ENCODE peak calls at places on chromosomes 12 and 14, in nine cellular contexts. One of them, this sample, is unnamed.

GRCh38 chr12:100295764-100296555 is 29.0 kb downstream of the SCYL2 start:
- DNase-seq in BJ: peak
- DNase-seq in MCF 10A: no peak
- DNase-seq in natural killer cell: no peak
- DNase-seq in astrocyte: peak
- DNase-seq in CD8-positive, alpha-beta T cell: no peak
- DNase-seq in fibroblast of lung: peak
- DNase-seq in astrocyte of the spinal cord: no peak
- DNase-seq in PC-3: no peak
- DNase-seq in this sample: no peak

GRCh38 chr12:47216150-47216677 is 136.5 kb upstream of the AMIGO2 start:
- DNase-seq in BJ: no peak
- DNase-seq in MCF 10A: no peak
- DNase-seq in natural killer cell: peak
- DNase-seq in astrocyte: no peak
- DNase-seq in CD8-positive, alpha-beta T cell: peak
- DNase-seq in fibroblast of lung: no peak
- DNase-seq in astrocyte of the spinal cord: no peak
- DNase-seq in PC-3: no peak
- DNase-seq in this sample: no peak

GRCh38 chr14:76846331-76847047 is 20.3 kb downstream of the LRRC74A start:
- DNase-seq in BJ: no peak
- DNase-seq in MCF 10A: no peak
- DNase-seq in natural killer cell: no peak
- DNase-seq in astrocyte: no peak
- DNase-seq in CD8-positive, alpha-beta T cell: no peak
- DNase-seq in fibroblast of lung: no peak
- DNase-seq in astrocyte of the spinal cord: no peak
- DNase-seq in PC-3: no peak
- DNase-seq in this sample: no peak

GRCh38 chr12:117096643-117097042 is 2.6 kb downstream of the TESC start:
- DNase-seq in BJ: no peak
- DNase-seq in MCF 10A: no peak
- DNase-seq in natural killer cell: no peak
- DNase-seq in astrocyte: no peak
- DNase-seq in CD8-positive, alpha-beta T cell: no peak
- DNase-seq in fibroblast of lung: no peak
- DNase-seq in astrocyte of the spinal cord: no peak
- DNase-seq in PC-3: no peak
- DNase-seq in this sample: no peak

GRCh38 chr12:53982616-53983579 is 2.0 kb upstream of the HOXC10 start:
- DNase-seq in BJ: no peak
- DNase-seq in MCF 10A: no peak
- DNase-seq in natural killer cell: no peak
- DNase-seq in astrocyte: no peak
- DNase-seq in CD8-positive, alpha-beta T cell: no peak
- DNase-seq in fibroblast of lung: no peak
- DNase-seq in astrocyte of the spinal cord: no peak
- DNase-seq in PC-3: no peak
- DNase-seq in this sample: no peak

GRCh38 chr12:48917857-48918537 is 7.3 kb downstream of the FKBP11 start:
- DNase-seq in BJ: no peak
- DNase-seq in MCF 10A: no peak
- DNase-seq in natural killer cell: no peak
- DNase-seq in astrocyte: no peak
- DNase-seq in CD8-positive, alpha-beta T cell: peak
- DNase-seq in fibroblast of lung: no peak
- DNase-seq in astrocyte of the spinal cord: no peak
- DNase-seq in PC-3: no peak
- DNase-seq in this sample: no peak

GRCh38 chr14:92135269-92135668 is 13.5 kb downstream of the CPSF2 start:
- DNase-seq in BJ: no peak
- DNase-seq in MCF 10A: peak
- DNase-seq in natural killer cell: no peak
- DNase-seq in astrocyte: peak
- DNase-seq in CD8-positive, alpha-beta T cell: no peak
- DNase-seq in fibroblast of lung: peak
- DNase-seq in astrocyte of the spinal cord: peak
- DNase-seq in PC-3: peak
- DNase-seq in this sample: no peak

GRCh38 chr12:124445121-124445718 is 122.2 kb downstream of the NCOR2 start:
- DNase-seq in BJ: no peak
- DNase-seq in MCF 10A: no peak
- DNase-seq in natural killer cell: no peak
- DNase-seq in astrocyte: no peak
- DNase-seq in CD8-positive, alpha-beta T cell: no peak
- DNase-seq in fibroblast of lung: no peak
- DNase-seq in astrocyte of the spinal cord: no peak
- DNase-seq in PC-3: no peak
- DNase-seq in this sample: no peak

GRCh38 chr14:98791661-98792060 is 480.3 kb downstream of the BCL11B start:
- DNase-seq in BJ: no peak
- DNase-seq in MCF 10A: no peak
- DNase-seq in natural killer cell: no peak
- DNase-seq in astrocyte: no peak
- DNase-seq in CD8-positive, alpha-beta T cell: no peak
- DNase-seq in fibroblast of lung: no peak
- DNase-seq in astrocyte of the spinal cord: no peak
- DNase-seq in PC-3: no peak
- DNase-seq in this sample: no peak

GRCh38 chr14:105857223-105857815 is 330.9 kb downstream of the TMEM121 start:
- DNase-seq in BJ: no peak
- DNase-seq in MCF 10A: no peak
- DNase-seq in natural killer cell: peak
- DNase-seq in astrocyte: no peak
- DNase-seq in CD8-positive, alpha-beta T cell: peak
- DNase-seq in fibroblast of lung: no peak
- DNase-seq in astrocyte of the spinal cord: no peak
- DNase-seq in PC-3: no peak
- DNase-seq in this sample: no peak

DNA sequence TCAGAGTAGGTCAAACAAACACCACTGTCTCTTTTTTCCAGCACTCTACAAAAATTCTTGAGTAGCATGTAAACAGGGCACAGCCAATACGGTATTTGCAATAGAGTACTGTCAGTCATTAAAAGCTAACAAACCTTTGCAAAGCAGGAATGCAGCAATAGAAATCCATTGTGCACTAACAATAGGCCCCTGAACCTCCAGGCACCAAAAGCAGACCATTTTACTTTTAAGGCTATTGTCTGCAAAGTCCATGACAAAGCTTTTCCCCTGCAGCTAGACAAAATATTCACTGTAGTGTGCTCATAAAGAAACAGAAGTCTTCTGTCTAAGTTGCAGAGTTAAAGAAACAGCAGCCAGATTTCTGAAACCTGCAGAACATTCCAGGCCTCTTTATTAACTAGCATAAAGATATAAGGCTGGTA is 191.9 kb downstream of the SOX5 start:
- DNase-seq in BJ: no peak
- DNase-seq in MCF 10A: no peak
- DNase-seq in natural killer cell: no peak
- DNase-seq in astrocyte: peak
- DNase-seq in CD8-positive, alpha-beta T cell: no peak
- DNase-seq in fibroblast of lung: no peak
- DNase-seq in astrocyte of the spinal cord: no peak
- DNase-seq in PC-3: no peak
- DNase-seq in this sample: no peak
- TF ChIP-seq CTCF in BJ: no peak
- TF ChIP-seq CTCF in MCF 10A: no peak
- TF ChIP-seq CTCF in natural killer cell: no peak
- TF ChIP-seq CTCF in astrocyte: no peak
- TF ChIP-seq CTCF in CD8-positive, alpha-beta T cell: no peak
- TF ChIP-seq CTCF in fibroblast of lung: no peak
- TF ChIP-seq CTCF in astrocyte of the spinal cord: no peak
- TF ChIP-seq CTCF in PC-3: no peak
- TF ChIP-seq CTCF in this sample: no peak

GRCh38 chr12:111197545-111197944 is 171.3 kb downstream of the PHETA1 start:
- DNase-seq in BJ: no peak
- DNase-seq in MCF 10A: no peak
- DNase-seq in natural killer cell: no peak
- DNase-seq in astrocyte: no peak
- DNase-seq in CD8-positive, alpha-beta T cell: no peak
- DNase-seq in fibroblast of lung: no peak
- DNase-seq in astrocyte of the spinal cord: no peak
- DNase-seq in PC-3: no peak
- DNase-seq in this sample: no peak

GRCh38 chr12:111203969-111204368 is 164.9 kb downstream of the PHETA1 start:
- DNase-seq in BJ: no peak
- DNase-seq in MCF 10A: no peak
- DNase-seq in natural killer cell: no peak
- DNase-seq in astrocyte: no peak
- DNase-seq in CD8-positive, alpha-beta T cell: no peak
- DNase-seq in fibroblast of lung: no peak
- DNase-seq in astrocyte of the spinal cord: no peak
- DNase-seq in PC-3: no peak
- DNase-seq in this sample: no peak

GRCh38 chr12:111201495-111202236 is 167.2 kb downstream of the PHETA1 start:
- DNase-seq in BJ: no peak
- DNase-seq in MCF 10A: no peak
- DNase-seq in natural killer cell: no peak
- DNase-seq in astrocyte: no peak
- DNase-seq in CD8-positive, alpha-beta T cell: no peak
- DNase-seq in fibroblast of lung: no peak
- DNase-seq in astrocyte of the spinal cord: no peak
- DNase-seq in PC-3: no peak
- DNase-seq in this sample: no peak

GRCh38 chr12:111202237-111202592 is 166.7 kb downstream of the PHETA1 start:
- DNase-seq in BJ: no peak
- DNase-seq in MCF 10A: no peak
- DNase-seq in natural killer cell: no peak
- DNase-seq in astrocyte: no peak
- DNase-seq in CD8-positive, alpha-beta T cell: no peak
- DNase-seq in fibroblast of lung: no peak
- DNase-seq in astrocyte of the spinal cord: no peak
- DNase-seq in PC-3: no peak
- DNase-seq in this sample: no peak

DNA sequence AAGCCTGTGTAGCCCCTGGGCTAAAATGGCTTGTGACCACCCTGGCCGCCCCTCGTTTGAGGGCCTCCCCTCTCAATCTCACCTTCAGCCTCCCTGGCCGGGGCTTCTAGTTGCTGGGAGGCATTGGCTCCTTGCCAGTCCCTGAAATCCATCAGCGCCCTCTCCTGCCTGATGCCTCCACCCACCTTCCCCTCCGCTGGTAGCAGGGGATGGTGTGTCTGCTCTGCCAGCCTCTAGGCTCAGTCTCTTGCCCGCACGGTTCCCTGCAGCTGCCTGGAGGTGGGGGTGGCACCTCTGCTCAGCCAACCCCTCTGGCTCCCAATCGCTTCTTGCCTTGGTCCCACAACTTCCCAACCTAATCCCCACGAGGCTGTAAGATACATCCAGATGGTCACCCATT is 167.9 kb downstream of the PHETA1 start:
- DNase-seq in BJ: no peak
- DNase-seq in MCF 10A: peak
- DNase-seq in natural killer cell: no peak
- DNase-seq in astrocyte: no peak
- DNase-seq in CD8-positive, alpha-beta T cell: no peak
- DNase-seq in fibroblast of lung: no peak
- DNase-seq in astrocyte of the spinal cord: no peak
- DNase-seq in PC-3: no peak
- DNase-seq in this sample: no peak
- TF ChIP-seq CTCF in BJ: no peak
- TF ChIP-seq CTCF in MCF 10A: no peak
- TF ChIP-seq CTCF in natural killer cell: no peak
- TF ChIP-seq CTCF in astrocyte: no peak
- TF ChIP-seq CTCF in CD8-positive, alpha-beta T cell: no peak
- TF ChIP-seq CTCF in fibroblast of lung: no peak
- TF ChIP-seq CTCF in astrocyte of the spinal cord: no peak
- TF ChIP-seq CTCF in PC-3: no peak
- TF ChIP-seq CTCF in this sample: no peak

GRCh38 chr14:41285193-41285748 is 321.4 kb upstream of the LRFN5 start:
- DNase-seq in BJ: no peak
- DNase-seq in MCF 10A: peak
- DNase-seq in natural killer cell: no peak
- DNase-seq in astrocyte: peak
- DNase-seq in CD8-positive, alpha-beta T cell: no peak
- DNase-seq in fibroblast of lung: peak
- DNase-seq in astrocyte of the spinal cord: peak
- DNase-seq in PC-3: peak
- DNase-seq in this sample: no peak

GRCh38 chr14:41289025-41289424 is 317.7 kb upstream of the LRFN5 start:
- DNase-seq in BJ: no peak
- DNase-seq in MCF 10A: no peak
- DNase-seq in natural killer cell: no peak
- DNase-seq in astrocyte: no peak
- DNase-seq in CD8-positive, alpha-beta T cell: no peak
- DNase-seq in fibroblast of lung: no peak
- DNase-seq in astrocyte of the spinal cord: no peak
- DNase-seq in PC-3: no peak
- DNase-seq in this sample: no peak
- TF ChIP-seq CTCF in BJ: no peak
- TF ChIP-seq CTCF in MCF 10A: no peak
- TF ChIP-seq CTCF in natural killer cell: no peak
- TF ChIP-seq CTCF in astrocyte: no peak
- TF ChIP-seq CTCF in CD8-positive, alpha-beta T cell: no peak
- TF ChIP-seq CTCF in fibroblast of lung: no peak
- TF ChIP-seq CTCF in astrocyte of the spinal cord: no peak
- TF ChIP-seq CTCF in PC-3: no peak
- TF ChIP-seq CTCF in this sample: no peak

DNA sequence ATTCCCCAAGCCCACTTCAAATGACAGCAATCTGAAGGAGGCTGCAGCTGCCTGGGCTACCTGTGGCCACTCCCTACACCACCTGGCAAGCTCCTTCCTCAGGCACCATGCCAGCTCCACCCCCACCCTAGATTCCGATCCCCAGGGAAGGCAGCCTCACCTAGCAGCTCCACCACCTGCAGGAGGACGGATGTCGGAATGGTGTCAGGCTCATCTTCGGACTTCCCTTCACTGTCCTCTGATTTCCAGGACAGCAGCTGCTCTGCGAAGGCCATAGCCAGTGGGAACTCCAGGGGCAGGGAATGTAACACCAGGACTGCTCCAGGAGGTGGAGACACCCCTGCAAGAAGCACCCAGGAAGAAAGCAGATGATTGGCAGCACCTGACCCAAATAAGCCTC is 65.3 kb downstream of the TRAFD1 start:
- DNase-seq in BJ: no peak
- DNase-seq in MCF 10A: peak
- DNase-seq in natural killer cell: no peak
- DNase-seq in astrocyte: no peak
- DNase-seq in CD8-positive, alpha-beta T cell: no peak
- DNase-seq in fibroblast of lung: no peak
- DNase-seq in astrocyte of the spinal cord: no peak
- DNase-seq in PC-3: peak
- DNase-seq in this sample: peak
- TF ChIP-seq CTCF in BJ: no peak
- TF ChIP-seq CTCF in MCF 10A: no peak
- TF ChIP-seq CTCF in natural killer cell: no peak
- TF ChIP-seq CTCF in astrocyte: no peak
- TF ChIP-seq CTCF in CD8-positive, alpha-beta T cell: no peak
- TF ChIP-seq CTCF in fibroblast of lung: no peak
- TF ChIP-seq CTCF in astrocyte of the spinal cord: no peak
- TF ChIP-seq CTCF in PC-3: peak
- TF ChIP-seq CTCF in this sample: no peak

This sample was measured in thyroid gland.